ENCODE peak calls at places on chromosomes 12 and 14, in five cellular contexts. O, I, Z, W and C are unnamed samples.

GRCh38 chr12:119664642-119665041 is 3.3 kb upstream of the PRKAB1 start:
- DNase-seq in O (no peak), I (no peak), Z (no peak), W (no peak), C (no peak)

GRCh38 chr12:47299586-47299985 is 219.8 kb upstream of the AMIGO2 start:
- DNase-seq in O (no peak), I (no peak), Z (no peak), W (no peak), C (no peak)

GRCh38 chr12:91441236-91441635 is 258.6 kb upstream of the DCN start:
- DNase-seq in O (no peak), I (no peak), Z (no peak), W (no peak), C (no peak)

GRCh38 chr12:57842342-57843294 is 3.9 kb downstream of the CTDSP2 start:
- DNase-seq in O (no peak), I (no peak), Z (no peak), W (no peak), C (no peak)

GRCh38 chr12:91746976-91747375 is 398.7 kb downstream of the BTG1 start:
- DNase-seq in O (no peak), I (peak; percentile 4), Z (no peak), W (no peak), C (no peak)

GRCh38 chr12:102504280-102504679 is 23.9 kb upstream of the IGF1 start:
- DNase-seq in O (no peak), I (no peak), Z (no peak), W (no peak), C (no peak)

GRCh38 chr12:94286580-94287244 is 138.3 kb downstream of the PLXNC1 start:
- DNase-seq in O (no peak), I (no peak), Z (no peak), W (no peak), C (no peak)

GRCh38 chr14:92610849-92611271 is 97.3 kb downstream of the RIN3 start:
- DNase-seq in O (no peak), I (no peak), Z (no peak), W (no peak), C (no peak)

GRCh38 chr14:61462566-61463195 is 141.3 kb downstream of the PRKCH start:
- DNase-seq in O (no peak), I (peak; percentile 79), Z (no peak), W (peak; percentile 54), C (no peak)

GRCh38 chr12:91778091-91778819 is 367.4 kb downstream of the BTG1 start:
- DNase-seq in O (no peak), I (peak; percentile 26), Z (no peak), W (no peak), C (no peak)

GRCh38 chr12:121124402-121125109 is 8.1 kb upstream of the P2RX7 start:
- DNase-seq in O (no peak), I (peak; percentile 95), Z (no peak), W (peak; percentile 90), C (no peak)

GRCh38 chr14:75247286-75247922 is 31.2 kb upstream of the FOS start:
- DNase-seq in O (no peak), I (no peak), Z (no peak), W (peak; percentile 77), C (no peak)

GRCh38 chr14:61177279-61178225 is 103.6 kb downstream of the TMEM30B start:
- DNase-seq in O (no peak), I (no peak), Z (no peak), W (no peak), C (no peak)

GRCh38 chr12:14777271-14777670 is 26.0 kb downstream of the WBP11 start:
- DNase-seq in O (no peak), I (no peak), Z (peak; percentile 72), W (peak; percentile 77), C (no peak)

GRCh38 chr12:120978296-120979219 is at the start of gene HNF1A:
- DNase-seq in O (no peak), I (peak; percentile 67), Z (peak; percentile 75), W (peak; percentile 95), C (no peak)

GRCh38 chr14:26448181-26448855 is 149.5 kb downstream of the NOVA1 start:
- DNase-seq in O (no peak), I (no peak), Z (no peak), W (no peak), C (no peak)

GRCh38 chr12:112870267-112870980 is 36.3 kb upstream of the OAS1 start:
- DNase-seq in O (no peak), I (no peak), Z (no peak), W (no peak), C (no peak)

GRCh38 chr12:41917827-41918445 is 226.7 kb downstream of the GXYLT1 start:
- DNase-seq in O (no peak), I (no peak), Z (no peak), W (no peak), C (no peak)

GRCh38 chr12:10967409-10967808 is 19.3 kb downstream of the TAS2R50 start:
- DNase-seq in O (no peak), I (no peak), Z (no peak), W (no peak), C (no peak)

GRCh38 chr12:123126294-123127144 is 24.4 kb downstream of the PITPNM2 start:
- DNase-seq in O (no peak), I (peak; percentile 94), Z (peak; percentile 33), W (peak; percentile 83), C (peak; percentile 33)

GRCh38 chr14:30708157-30708556 is 86.0 kb downstream of the SCFD1 start:
- DNase-seq in O (no peak), I (peak; percentile 15), Z (no peak), W (peak; percentile 28), C (no peak)

GRCh38 chr12:95641299-95641947 is 90.1 kb upstream of the USP44 start:
- DNase-seq in O (no peak), I (no peak), Z (no peak), W (no peak), C (no peak)

GRCh38 chr14:102095231-102095870 is 8.5 kb upstream of the HSP90AA1 start:
- DNase-seq in O (no peak), I (no peak), Z (no peak), W (no peak), C (no peak)

GRCh38 chr12:5428332-5429221 is 3.3 kb upstream of the NTF3 start:
- DNase-seq in O (no peak), I (no peak), Z (no peak), W (no peak), C (no peak)

GRCh38 chr12:44422559-44422958 is 453.6 kb downstream of the NELL2 start:
- DNase-seq in O (no peak), I (no peak), Z (no peak), W (no peak), C (no peak)

GRCh38 chr14:22558221-22558913 is 30.7 kb downstream of the DAD1 start:
- DNase-seq in O (no peak), I (no peak), Z (no peak), W (peak; percentile 53), C (no peak)

GRCh38 chr12:62270384-62270783 is 10.2 kb downstream of the USP15 start:
- DNase-seq in O (no peak), I (no peak), Z (no peak), W (no peak), C (no peak)

GRCh38 chr12:18824287-18824686 is 86.4 kb downstream of the CAPZA3 start:
- DNase-seq in O (no peak), I (no peak), Z (no peak), W (no peak), C (no peak)

GRCh38 chr12:107660861-107661415 is 24.7 kb upstream of the PWP1 start:
- DNase-seq in O (no peak), I (no peak), Z (no peak), W (no peak), C (no peak)

GRCh38 chr14:29637406-29637805 is 290.2 kb downstream of the PRKD1 start:
- DNase-seq in O (no peak), I (no peak), Z (peak; percentile 83), W (no peak), C (peak; percentile 81)

GRCh38 chr12:45050751-45051489 is at the start of gene DBX2:
- DNase-seq in O (no peak), I (peak; percentile 10), Z (no peak), W (no peak), C (no peak)

GRCh38 chr14:49992901-49993335 is 100.0 kb downstream of the ARF6 start:
- DNase-seq in O (no peak), I (peak; percentile 88), Z (no peak), W (peak; percentile 86), C (no peak)

GRCh38 chr12:32870716-32871115 is 25.9 kb downstream of the PKP2 start:
- DNase-seq in O (no peak), I (no peak), Z (no peak), W (no peak), C (no peak)

DNA sequence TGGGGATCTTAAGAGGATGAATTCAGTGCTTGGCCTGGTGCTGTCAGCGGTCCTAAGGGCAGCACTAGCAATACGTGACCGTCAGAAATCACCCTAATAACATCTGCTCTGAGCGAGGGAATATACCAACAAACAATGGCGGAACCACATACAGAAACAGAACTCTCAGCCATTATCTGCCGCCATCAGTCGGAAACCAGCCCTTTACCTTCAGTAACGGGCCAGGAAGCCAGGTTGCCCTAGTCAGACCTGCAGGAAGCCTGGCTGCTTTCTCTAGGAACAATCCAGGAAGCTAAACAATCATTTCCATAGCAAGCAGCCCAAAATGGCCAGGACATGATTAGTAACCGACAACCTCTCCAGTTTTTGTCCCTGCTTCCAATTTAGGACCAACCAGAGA is 5.6 kb downstream of the CDCA4 start:
- DNase-seq in O (peak; percentile 17), I (no peak), Z (no peak), W (no peak), C (no peak)
- TF ChIP-seq EP300 in O (no peak), I (no peak), Z (no peak), W (no peak), C (no peak)

DNA sequence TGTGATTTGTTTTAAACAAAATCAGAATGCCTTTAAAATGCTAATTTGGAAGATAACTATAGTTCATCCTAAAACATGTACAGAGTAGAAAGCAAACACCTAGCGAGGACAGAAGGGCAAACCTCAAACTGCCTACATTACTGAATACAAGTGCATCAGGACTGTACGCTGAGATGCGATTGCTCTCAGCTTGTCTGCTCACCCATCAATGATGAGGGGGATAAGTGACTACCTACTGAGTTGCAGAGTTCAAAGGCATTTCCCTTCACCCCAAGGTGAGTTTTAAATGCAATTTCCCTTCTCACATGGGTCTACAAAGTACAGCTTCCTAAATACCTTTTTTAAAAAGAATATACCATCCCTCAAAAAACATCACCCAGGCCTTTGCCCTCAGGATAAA is 52.9 kb downstream of the PHLDA1 start:
- DNase-seq in O (no peak), I (no peak), Z (no peak), W (no peak), C (no peak)
- TF ChIP-seq POLR2A in O (no peak), I (no peak), Z (no peak), W (no peak), C (no peak)

DNA sequence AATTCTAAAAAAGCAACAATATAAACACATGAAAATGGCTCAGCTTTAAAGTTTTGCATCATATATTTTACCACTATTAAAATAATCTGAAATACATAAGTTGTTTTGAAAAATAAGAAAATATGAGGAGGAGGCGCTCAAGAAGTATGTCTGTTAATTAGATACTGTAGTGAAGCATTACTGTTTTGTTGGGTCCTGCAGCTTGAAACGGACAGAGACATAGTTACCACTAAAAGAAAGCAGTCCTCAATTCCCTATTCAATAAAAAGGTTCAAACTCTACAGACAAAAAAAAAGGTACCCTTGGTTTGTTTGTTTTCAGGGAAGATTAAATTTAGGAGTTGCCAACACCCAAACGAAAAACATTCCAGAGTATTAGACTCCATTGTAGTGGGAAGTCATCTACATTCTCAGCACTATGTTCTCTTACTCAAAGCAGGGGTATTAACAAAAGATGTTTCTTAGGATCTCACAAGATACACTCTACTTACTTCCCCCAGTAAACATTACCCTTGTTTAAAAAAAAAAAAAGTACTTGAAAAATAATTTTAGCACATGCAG is 3.0 kb downstream of the PAWR start:
- DNase-seq in O (no peak), I (no peak), Z (no peak), W (no peak), C (no peak)
- H3K4me3 ChIP-seq in O (peak overlapping the region; percentile 85), I (peak overlapping the region; percentile 88), Z (peak overlapping the region; percentile 81), W (peak overlapping the region; percentile 76), C (no peak overlapping the region)

GRCh38 chr14:99786423-99787051 is 6.7 kb upstream of the EML1 start:
- DNase-seq in O (no peak), I (no peak), Z (no peak), W (no peak), C (no peak)
- TF ChIP-seq EP300 in O (no peak), I (no peak), Z (peak; percentile 42), W (no peak), C (no peak)